ENCODE peak calls at places on chromosomes 12 and 14, in seven cellular contexts. X is ovary, H is heart left ventricle, T is IMR-90, Q is AG10803, M is tibial artery, E is tibial nerve. Z is an unnamed sample.

GRCh38 chr12:70852416-70853150 is 68.0 kb downstream of the PTPRR start:
- DNase-seq in H (no peak), Q (no peak), T (no peak), M (no peak), X (no peak), E (no peak), Z (no peak)

GRCh38 chr12:5458229-5459050 is 26.5 kb downstream of the NTF3 start:
- DNase-seq in H (no peak), Q (peak; percentile 18), M (peak; percentile 37), E (no peak), T (no peak), X (no peak), Z (no peak)

GRCh38 chr12:15712823-15713663 is 76.1 kb downstream of the EPS8 start:
- DNase-seq in Q (no peak), X (peak; percentile 63), H (peak; percentile 43), E (peak; percentile 72), M (no peak), T (no peak), Z (no peak)

GRCh38 chr12:56631790-56632700 is 1.9 kb upstream of the BAZ2A start:
- DNase-seq in H (peak; percentile 78), E (peak; percentile 64), M (peak; percentile 87), X (peak; percentile 80), Q (no peak), T (peak; percentile 30), Z (peak; percentile 54)

GRCh38 chr12:1473418-1473817 is 121.0 kb downstream of the FBXL14 start:
- DNase-seq in X (no peak), Q (peak; percentile 36), H (peak; percentile 51), M (no peak), T (no peak), E (no peak), Z (peak; percentile 19)

GRCh38 chr12:101414533-101415119 is 7.1 kb upstream of the ARL1 start:
- DNase-seq in X (no peak), E (peak; percentile 75), H (no peak), Q (peak; percentile 61), M (no peak), T (peak; percentile 67), Z (peak; percentile 75)

GRCh38 chr14:88146881-88147649 is 142.1 kb downstream of the GPR65 start:
- DNase-seq in Q (no peak), M (no peak), X (no peak), E (no peak), T (no peak), H (no peak), Z (no peak)

GRCh38 chr12:116759783-116760581 is 21.9 kb downstream of the RNFT2 start:
- DNase-seq in T (no peak), Q (no peak), E (no peak), M (peak; percentile 84), H (peak; percentile 46), X (no peak), Z (peak; percentile 33)

GRCh38 chr14:90458536-90458935 is 61.7 kb downstream of the CALM1 start:
- DNase-seq in M (no peak), E (no peak), Q (no peak), X (no peak), H (no peak), T (no peak), Z (no peak)

DNA sequence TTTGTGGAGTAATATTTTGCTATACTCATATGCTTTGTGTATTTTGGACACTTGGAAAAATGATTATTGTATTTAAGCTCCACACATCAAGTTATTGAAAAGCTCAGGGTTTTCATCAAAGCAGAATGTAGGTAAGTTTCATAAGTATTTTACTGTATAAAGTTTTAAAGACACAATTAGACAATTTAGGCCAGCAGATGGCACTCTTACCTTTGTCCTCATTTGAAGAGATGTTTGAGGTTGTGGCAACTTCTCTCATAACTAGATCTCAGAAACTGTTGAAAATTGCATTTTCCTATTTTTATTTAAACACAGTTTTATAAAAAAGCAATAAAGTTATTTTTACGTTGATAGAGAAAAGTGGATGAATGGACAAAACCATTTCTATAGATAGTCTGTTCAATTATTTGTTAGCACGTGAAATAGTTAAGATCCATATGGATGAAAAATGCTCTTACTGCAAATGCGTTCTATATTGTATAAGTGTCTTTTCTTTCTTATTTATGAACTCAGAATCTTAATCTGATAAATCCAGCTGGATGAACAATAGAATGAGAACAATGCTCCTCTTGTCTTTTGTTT is 300.0 kb downstream of the AEBP2 start:
- DNase-seq in H (no peak), X (peak; percentile 36), E (peak; percentile 87), M (no peak), Q (peak; percentile 64), T (peak; percentile 75), Z (peak; percentile 75)
- TF ChIP-seq CTCF in H (peak; percentile 54), X (peak; percentile 17), E (peak; percentile 50), M (peak; percentile 76), Q (peak; percentile 75), T (peak; percentile 77), Z (peak; percentile 54)

DNA sequence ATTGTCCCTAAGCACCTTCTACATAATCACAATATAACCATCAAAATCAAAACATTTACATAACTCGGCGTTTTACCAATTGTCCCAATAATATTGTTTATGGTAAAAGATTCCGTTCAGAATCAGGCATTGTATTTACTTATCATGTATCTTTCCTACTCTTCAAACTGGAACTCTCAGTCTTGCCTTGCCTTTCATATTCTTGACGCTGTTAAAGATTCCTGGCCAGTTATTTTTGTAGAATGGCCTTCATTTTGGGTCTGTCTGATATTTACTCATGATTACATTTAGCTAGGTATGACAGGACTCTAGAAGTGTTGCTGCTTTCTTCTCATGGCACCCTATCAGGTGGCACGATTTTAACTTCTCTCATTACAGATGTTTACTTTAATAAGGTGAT is 850 bp upstream of the HEATR5A start:
- DNase-seq in Q (no peak), H (no peak), E (no peak), M (no peak), X (no peak), T (no peak), Z (no peak)
- H3K4me3 ChIP-seq in Q (no peak overlapping the region), H (no peak overlapping the region), E (no peak overlapping the region), M (peak overlapping the region; percentile 83), X (no peak overlapping the region), T (no peak overlapping the region), Z (no peak overlapping the region)

GRCh38 chr12:67377021-67377420 is 107.9 kb downstream of the CAND1 start:
- DNase-seq in E (no peak), H (no peak), M (no peak), X (no peak), T (no peak), Q (no peak), Z (no peak)

GRCh38 chr12:67382206-67382871 is 113.2 kb downstream of the CAND1 start:
- DNase-seq in H (no peak), E (no peak), X (no peak), M (no peak), T (peak; percentile 21), Q (peak; percentile 82), Z (peak; percentile 84)

GRCh38 chr12:67377541-67377940 is 108.4 kb downstream of the CAND1 start:
- DNase-seq in H (no peak), X (no peak), T (no peak), E (no peak), Q (no peak), M (no peak), Z (no peak)
- TF ChIP-seq CTCF in H (no peak), X (no peak), T (no peak), E (no peak), Q (no peak), M (no peak), Z (no peak)

DNA sequence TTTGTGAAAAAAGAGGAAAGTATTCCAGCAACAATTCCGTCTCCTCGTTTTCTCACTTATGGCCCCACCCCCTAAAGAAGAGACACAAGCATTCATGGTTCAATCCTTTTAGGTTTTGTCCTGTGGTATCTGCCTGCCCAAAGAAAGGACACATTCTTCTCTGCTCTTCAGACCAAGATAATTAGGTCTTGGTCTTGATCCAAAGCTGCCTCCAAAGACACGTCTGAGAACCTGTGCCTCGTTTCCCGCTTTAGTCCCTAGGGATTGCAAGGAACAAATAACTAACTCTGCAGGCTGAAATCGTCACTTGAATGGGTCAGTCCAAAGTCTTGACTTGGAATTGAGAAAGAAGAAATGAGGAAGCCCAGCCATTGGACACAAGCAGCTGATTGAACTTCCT is 202.7 kb upstream of the FAR2 start:
- DNase-seq in H (no peak), M (no peak), T (no peak), Q (no peak), X (no peak), E (no peak), Z (no peak)
- H3K4me3 ChIP-seq in H (no peak overlapping the region), M (no peak overlapping the region), T (no peak overlapping the region), Q (no peak overlapping the region), X (no peak overlapping the region), E (no peak overlapping the region), Z (no peak overlapping the region)

DNA sequence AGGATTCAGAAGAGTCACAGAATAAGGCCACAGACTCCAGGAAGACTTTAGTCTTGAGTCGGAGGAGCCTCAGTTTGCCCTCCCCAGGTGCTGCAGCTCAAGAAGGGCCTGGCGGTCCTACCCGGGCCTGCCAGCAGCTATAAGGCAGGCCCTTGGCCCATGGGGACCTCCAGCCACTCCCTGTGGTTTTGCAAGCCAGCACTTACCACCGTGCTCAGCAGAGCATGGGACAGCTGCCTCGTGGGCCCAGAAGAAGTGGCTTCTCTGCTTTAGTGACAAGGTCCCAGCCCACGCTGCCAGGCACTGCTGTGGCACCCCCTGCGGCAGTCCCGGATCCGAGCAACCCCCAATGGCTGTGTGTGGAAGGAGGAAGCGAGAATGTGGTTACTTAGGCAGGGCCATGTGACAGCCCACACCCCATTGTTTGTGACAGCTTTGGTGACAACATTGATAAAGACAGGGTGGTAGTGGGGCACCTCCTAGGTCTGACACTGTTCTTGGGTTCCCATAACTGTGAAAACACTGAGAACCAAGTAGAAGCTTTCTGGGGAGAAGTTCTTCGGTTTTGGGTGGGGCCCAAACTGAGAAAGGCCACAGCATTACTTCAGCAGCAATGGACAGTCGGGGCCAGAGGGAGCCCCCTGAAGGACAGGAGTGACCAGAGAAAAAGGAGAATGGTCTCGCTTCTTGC is at the start of gene SELPLG:
- DNase-seq in X (no peak), T (no peak), Q (no peak), M (peak; percentile 80), E (peak; percentile 42), H (peak; percentile 76), Z (no peak)
- TF ChIP-seq CTCF in X (no peak), T (no peak), Q (no peak), M (no peak), E (no peak), H (no peak), Z (no peak)

GRCh38 chr12:48997719-48998496 is 1.3 kb downstream of the DDN start:
- DNase-seq in E (no peak), H (peak; percentile 32), M (no peak), T (no peak), Q (no peak), X (no peak), Z (no peak)
- H3K4me3 ChIP-seq in E (peak overlapping the region; percentile 20), H (peak overlapping the region; percentile 43), M (peak overlapping the region; percentile 52), T (no peak overlapping the region), Q (peak overlapping the region; percentile 27), X (peak overlapping the region; percentile 33), Z (peak overlapping the region; percentile 49)

GRCh38 chr12:87344699-87345098 is 684.5 kb downstream of the C12orf50 start:
- DNase-seq in E (no peak), T (no peak), H (no peak), M (no peak), Q (no peak), X (no peak), Z (no peak)
- TF ChIP-seq CTCF in E (no peak), T (peak; percentile 30), H (no peak), M (no peak), Q (no peak), X (no peak), Z (peak; percentile 20)

GRCh38 chr12:122981036-122981471 is 573 bp downstream of the ARL6IP4 start:
- DNase-seq in H (no peak), Q (no peak), T (no peak), X (peak; percentile 42), M (no peak), E (no peak), Z (no peak)
- H3K4me3 ChIP-seq in H (peak overlapping the region; percentile 96), Q (peak overlapping the region; percentile 87), T (peak overlapping the region; percentile 85), X (peak overlapping the region; percentile 87), M (peak overlapping the region; percentile 78), E (peak overlapping the region; percentile 97), Z (peak overlapping the region; percentile 85)

GRCh38 chr14:93970967-93971634 is 5.3 kb downstream of the ASB2 start:
- DNase-seq in T (peak; percentile 18), H (no peak), E (no peak), M (no peak), Q (no peak), X (no peak), Z (peak; percentile 13)
- TF ChIP-seq CTCF in T (no peak), H (no peak), E (no peak), M (no peak), Q (no peak), X (no peak), Z (no peak)

Z was measured in fibroblast of villous mesenchyme.